ENCODE peak calls at places on chromosomes 7 and 10, in seven cellular contexts. C, Y, E, H, T, F and K are unnamed samples. For H3K9me3, the result is how much of the 10 kb centered on the place peaks cover.

GRCh38 chr7:8582723-8583122 is 149.3 kb downstream of the NXPH1 start:
- DNase-seq in Y (no peak), E (no peak), F (no peak), T (no peak), C (no peak), H (no peak), K (no peak)

GRCh38 chr7:109479388-109479787 is 909.7 kb downstream of the DNAJB9 start:
- DNase-seq in E (no peak), H (no peak), T (no peak), F (no peak), Y (no peak), C (no peak), K (no peak)

GRCh38 chr10:119595715-119596515 is 849 bp downstream of the TIAL1 start:
- DNase-seq in F (peak), Y (peak), C (peak), E (no peak), H (peak), T (peak), K (peak)

GRCh38 chr10:62554632-62555199 is 180.5 kb downstream of the ZNF365 start:
- DNase-seq in E (no peak), T (no peak), H (peak), F (peak), Y (no peak), C (no peak), K (no peak)

GRCh38 chr10:98368644-98369043 is 46.3 kb downstream of the PYROXD2 start:
- DNase-seq in F (no peak), E (no peak), C (no peak), Y (no peak), H (no peak), T (no peak), K (no peak)

GRCh38 chr10:9243861-9244515 is 1189.5 kb downstream of the GATA3 start:
- DNase-seq in E (no peak), T (no peak), Y (no peak), C (no peak), F (no peak), H (peak), K (no peak)

GRCh38 chr10:120735773-120736371 is 115.3 kb upstream of the WDR11 start:
- DNase-seq in C (no peak), Y (no peak), F (peak), T (no peak), H (no peak), E (no peak), K (no peak)

GRCh38 chr7:100894860-100895700 is 608 bp downstream of the ACHE start:
- DNase-seq in H (peak), T (no peak), F (peak), Y (peak), C (peak), E (no peak), K (peak)

GRCh38 chr10:17022399-17022798 is 107.2 kb downstream of the CUBN start:
- DNase-seq in Y (no peak), C (no peak), T (no peak), F (no peak), H (peak), E (no peak), K (peak)

GRCh38 chr10:98576096-98576495 is 129.4 kb upstream of the HPS1 start:
- DNase-seq in T (no peak), F (no peak), Y (no peak), H (no peak), C (no peak), E (no peak), K (no peak)

GRCh38 chr10:124017729-124018128 is 75.7 kb downstream of the CHST15 start:
- DNase-seq in F (no peak), C (peak), T (no peak), H (no peak), E (no peak), Y (no peak), K (no peak)

GRCh38 chr10:124022066-124022465 is 71.3 kb downstream of the CHST15 start:
- DNase-seq in T (no peak), E (no peak), Y (no peak), C (no peak), H (no peak), F (no peak), K (no peak)

GRCh38 chr10:124018886-124019525 is 74.4 kb downstream of the CHST15 start:
- DNase-seq in E (no peak), C (peak), F (no peak), T (no peak), H (no peak), Y (no peak), K (no peak)

GRCh38 chr10:124019886-124020797 is 73.3 kb downstream of the CHST15 start:
- DNase-seq in F (no peak), E (no peak), H (peak), T (no peak), C (peak), Y (no peak), K (peak)

GRCh38 chr10:124020871-124021823 is 72.3 kb downstream of the CHST15 start:
- DNase-seq in Y (no peak), F (no peak), E (no peak), T (no peak), C (peak), H (no peak), K (no peak)
- H3K4me3 ChIP-seq in Y (no peak), F (no peak), E (no peak), T (no peak), C (no peak), H (peak), K (no peak)

GRCh38 chr10:77696584-77696983 is 59.0 kb upstream of the KCNMA1 start:
- DNase-seq in E (no peak), F (no peak), H (no peak), T (no peak), C (no peak), Y (no peak), K (no peak)
- H3K27ac ChIP-seq in E (no peak), F (no peak), H (no peak), T (no peak), C (no peak), Y (no peak), K (no peak)

DNA sequence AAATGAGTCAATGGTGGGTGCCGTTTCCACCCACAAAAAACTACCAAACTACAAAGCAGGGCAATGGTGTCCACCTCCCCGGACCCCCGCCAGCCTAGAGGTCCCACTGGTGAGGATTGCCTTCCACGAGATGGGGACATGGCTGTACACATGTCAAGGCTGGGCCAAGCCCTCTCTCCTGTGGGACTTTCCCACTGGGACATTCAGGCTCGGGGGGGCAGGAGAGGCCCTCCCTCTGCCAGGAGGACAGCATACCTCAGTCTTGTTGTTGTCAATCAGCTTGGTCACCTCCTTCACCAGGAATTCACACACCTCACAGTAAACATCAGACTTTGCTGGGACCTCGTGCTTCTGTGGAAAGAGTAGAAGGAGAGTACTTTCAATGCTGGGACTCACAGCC is 31.1 kb downstream of the PSAP start:
- DNase-seq in F (no peak), H (no peak), Y (no peak), C (no peak), E (no peak), T (no peak), K (no peak)
- H3K9me3 ChIP-seq in F (under half), H (under half), Y (under half), C (under half), E (under half), T (under half), K (under half)

GRCh38 chr10:18497955-18498354 is 153.4 kb downstream of the NSUN6 start:
- DNase-seq in Y (no peak), F (no peak), C (no peak), E (no peak), T (no peak), H (peak), K (no peak)

GRCh38 chr10:18504161-18504560 is 147.2 kb downstream of the NSUN6 start:
- DNase-seq in F (no peak), H (no peak), C (no peak), Y (no peak), E (no peak), T (no peak), K (no peak)

GRCh38 chr10:18501198-18501597 is 150.2 kb downstream of the NSUN6 start:
- DNase-seq in C (no peak), Y (no peak), E (no peak), H (no peak), T (no peak), F (no peak), K (no peak)

GRCh38 chr10:18500576-18500975 is 150.8 kb downstream of the NSUN6 start:
- DNase-seq in Y (no peak), T (no peak), F (no peak), C (no peak), E (no peak), H (no peak), K (no peak)

GRCh38 chr10:18501610-18502009 is 149.8 kb downstream of the NSUN6 start:
- DNase-seq in C (no peak), E (no peak), F (no peak), T (no peak), Y (no peak), H (no peak), K (no peak)
- H3K4me3 ChIP-seq in C (no peak), E (no peak), F (no peak), T (no peak), Y (no peak), H (no peak), K (no peak)

GRCh38 chr10:13660545-13660920 is 73.8 kb downstream of the PRPF18 start:
- DNase-seq in E (no peak), F (no peak), H (no peak), C (no peak), T (no peak), Y (no peak), K (no peak)

GRCh38 chr10:13661261-13661660 is 74.5 kb downstream of the PRPF18 start:
- DNase-seq in C (no peak), H (peak), F (no peak), Y (no peak), E (no peak), T (no peak), K (no peak)

GRCh38 chr10:13658256-13658655 is 71.5 kb downstream of the PRPF18 start:
- DNase-seq in C (no peak), E (no peak), F (no peak), T (no peak), Y (no peak), H (no peak), K (no peak)

GRCh38 chr10:13658864-13659685 is 72.3 kb downstream of the PRPF18 start:
- DNase-seq in H (no peak), T (peak), Y (peak), E (no peak), F (no peak), C (peak), K (peak)

GRCh38 chr10:13659887-13660544 is 73.3 kb downstream of the PRPF18 start:
- DNase-seq in E (no peak), T (peak), H (peak), F (peak), Y (peak), C (peak), K (peak)
- H3K27ac ChIP-seq in E (no peak), T (peak), H (no peak), F (no peak), Y (peak), C (no peak), K (peak)

GRCh38 chr10:71968553-71969474 is 4.6 kb downstream of the CHST3 start:
- DNase-seq in T (no peak), H (no peak), Y (no peak), C (no peak), F (no peak), E (no peak), K (no peak)

GRCh38 chr10:71971311-71971731 is 7.1 kb downstream of the CHST3 start:
- DNase-seq in T (no peak), C (no peak), H (no peak), Y (no peak), F (no peak), E (no peak), K (no peak)

GRCh38 chr10:71970331-71970730 is 6.1 kb downstream of the CHST3 start:
- DNase-seq in E (no peak), F (no peak), H (peak), Y (no peak), T (peak), C (peak), K (no peak)

GRCh38 chr10:71970869-71971268 is 6.7 kb downstream of the CHST3 start:
- DNase-seq in Y (no peak), E (no peak), C (no peak), T (no peak), F (no peak), H (no peak), K (no peak)

DNA sequence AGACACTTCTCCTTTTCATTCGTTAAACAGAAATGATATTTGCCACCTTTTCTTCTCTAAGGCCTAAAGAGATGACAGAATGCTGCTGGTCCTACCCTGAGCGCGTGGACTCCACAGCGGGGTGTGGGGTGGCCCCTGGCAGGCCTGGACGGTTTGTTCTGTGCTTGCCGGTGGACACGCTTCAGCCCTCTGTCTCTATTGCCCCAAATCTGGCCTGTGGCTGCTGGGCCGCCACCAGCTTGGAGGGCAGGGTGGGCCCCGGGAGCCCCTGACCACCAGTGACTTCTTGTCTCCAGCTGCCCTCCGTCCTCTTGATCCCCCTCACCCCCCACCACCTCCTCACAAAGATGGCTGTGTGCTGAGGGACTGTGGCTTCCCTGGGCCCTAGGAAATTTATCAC is 5.7 kb downstream of the CHST3 start:
- DNase-seq in H (no peak), C (no peak), Y (no peak), E (no peak), F (no peak), T (no peak), K (no peak)
- H3K9me3 ChIP-seq in H (under half), C (under half), Y (under half), E (under half), F (under half), T (under half), K (under half)

DNA sequence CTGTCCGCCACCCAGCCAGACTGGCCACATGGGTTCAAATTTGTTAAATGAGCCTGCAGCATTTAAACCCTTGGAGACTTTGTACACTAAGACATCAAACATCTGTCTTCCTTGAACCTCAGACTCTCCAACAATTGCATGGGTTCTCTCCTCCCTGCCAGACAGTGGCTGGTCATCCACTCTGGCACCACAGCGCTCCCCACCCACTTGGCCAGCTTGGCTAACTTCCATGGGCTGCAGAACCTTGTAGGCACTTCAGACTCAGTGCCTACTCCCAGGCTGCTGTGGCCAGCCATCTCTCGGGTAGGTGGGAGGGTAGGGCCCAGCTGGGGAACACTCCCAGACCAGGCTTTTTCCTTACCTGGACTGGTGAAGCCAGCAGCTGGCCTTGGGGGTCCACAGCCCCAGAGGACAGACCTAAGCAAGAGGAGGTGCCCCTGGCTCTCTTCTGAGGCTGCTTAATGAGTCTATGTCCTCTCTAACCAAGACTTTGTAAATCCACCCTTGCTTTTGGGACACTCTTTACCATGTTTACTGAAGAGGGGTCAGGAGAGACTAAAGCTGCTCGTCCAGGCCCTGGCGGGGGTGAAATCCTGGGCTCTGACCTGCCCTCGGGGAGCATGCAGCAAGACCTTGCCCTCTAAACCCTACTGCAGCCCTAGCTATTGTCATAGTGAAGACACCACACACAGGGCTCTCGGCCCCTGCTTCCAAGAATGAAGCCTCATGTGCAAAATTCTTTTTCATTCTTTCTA is 82.7 kb downstream of the ARHGAP22 start:
- DNase-seq in Y (no peak), T (no peak), H (no peak), C (no peak), E (no peak), F (no peak), K (no peak)
- H3K4me3 ChIP-seq in Y (no peak), T (no peak), H (no peak), C (no peak), E (no peak), F (no peak), K (no peak)

GRCh38 chr7:26440253-26440992 is 148.8 kb downstream of the SNX10 start:
- DNase-seq in Y (no peak), E (no peak), F (no peak), H (no peak), T (no peak), C (no peak), K (no peak)
- H3K27ac ChIP-seq in Y (no peak), E (no peak), F (no peak), H (peak), T (no peak), C (no peak), K (no peak)